ENCODE peak calls at places on chromosome 14, in seven cellular contexts. D is GM13977, T is T-cell, N is activated T-cell treated with anti-CD3 and anti-CD28 coated beads for 24 hours, Y is pancreas, Z is HCEC 1CT, M is epithelial cell of esophagus. J is an unnamed sample.
A peak's percentile ranks its signal among the peaks of the same experiment; 100 is the strongest.

GRCh38 chr14:65179918-65180724 is 77.8 kb upstream of the MAX start:
- DNase-seq in D (peak; percentile 72), T (no peak), N (peak; percentile 32), Y (peak; percentile 88), Z (peak; percentile 91), M (peak; percentile 96), J (peak; percentile 94)

GRCh38 chr14:103436533-103436932 is 51.3 kb downstream of the MARK3 start:
- DNase-seq in D (no peak), T (no peak), N (no peak), Y (no peak), Z (peak; percentile 59), M (peak; percentile 53), J (peak; percentile 64)

GRCh38 chr14:77097006-77097688 is 911 bp upstream of the CIPC start:
- DNase-seq in D (peak; percentile 24), T (no peak), N (peak; percentile 1), Y (no peak), Z (peak; percentile 35), M (peak; percentile 34), J (no peak)

GRCh38 chr14:104546591-104547309 is 32.8 kb upstream of the C14orf180 start:
- DNase-seq in D (no peak), T (no peak), N (no peak), Y (no peak), Z (no peak), M (no peak), J (no peak)

GRCh38 chr14:104316121-104316722 is 177.8 kb downstream of the KIF26A start:
- DNase-seq in D (no peak), T (no peak), N (no peak), Y (no peak), Z (no peak), M (no peak), J (no peak)

GRCh38 chr14:20886091-20886490 is 5.1 kb upstream of the RNASE3 start:
- DNase-seq in D (no peak), T (no peak), N (no peak), Y (no peak), Z (no peak), M (no peak), J (no peak)

GRCh38 chr14:96303981-96304380 is 48.0 kb downstream of the BDKRB1 start:
- DNase-seq in D (no peak), T (no peak), N (no peak), Y (no peak), Z (no peak), M (no peak), J (peak; percentile 5)

GRCh38 chr14:95291859-95292542 is 27.7 kb downstream of the CLMN start:
- DNase-seq in D (no peak), T (no peak), N (no peak), Y (peak; percentile 75), Z (peak; percentile 46), M (peak; percentile 87), J (peak; percentile 55)

GRCh38 chr14:70180718-70181117 is 8.0 kb downstream of the SLC8A3 start:
- DNase-seq in D (no peak), T (no peak), N (no peak), Y (no peak), Z (no peak), M (no peak), J (no peak)

GRCh38 chr14:93954900-93955891 is 21.2 kb downstream of the ASB2 start:
- DNase-seq in D (peak; percentile 60), T (peak; percentile 40), N (no peak), Y (no peak), Z (no peak), M (no peak), J (no peak)

GRCh38 chr14:89810101-89810500 is 144.4 kb downstream of the EFCAB11 start:
- DNase-seq in D (no peak), T (no peak), N (no peak), Y (no peak), Z (no peak), M (no peak), J (peak; percentile 56)

GRCh38 chr14:76924363-76925151 is 98.3 kb downstream of the LRRC74A start:
- DNase-seq in D (no peak), T (no peak), N (no peak), Y (no peak), Z (no peak), M (no peak), J (no peak)

GRCh38 chr14:94407906-94408305 is 19.5 kb upstream of the SERPINA1 start:
- DNase-seq in D (no peak), T (no peak), N (no peak), Y (no peak), Z (no peak), M (no peak), J (peak; percentile 54)

GRCh38 chr14:88821378-88821777 is 3.1 kb upstream of the TTC8 start:
- DNase-seq in D (no peak), T (no peak), N (no peak), Y (no peak), Z (no peak), M (no peak), J (no peak)

GRCh38 chr14:74988131-74988530 is 14.6 kb upstream of the EIF2B2 start:
- DNase-seq in D (no peak), T (no peak), N (no peak), Y (no peak), Z (peak; percentile 52), M (peak; percentile 86), J (peak; percentile 68)

GRCh38 chr14:81366259-81366658 is 33.9 kb downstream of the STON2 start:
- DNase-seq in D (no peak), T (no peak), N (no peak), Y (no peak), Z (no peak), M (peak; percentile 68), J (peak; percentile 1)

GRCh38 chr14:104195854-104196253 is 57.5 kb downstream of the KIF26A start:
- DNase-seq in D (no peak), T (no peak), N (no peak), Y (no peak), Z (no peak), M (no peak), J (no peak)

GRCh38 chr14:75542585-75543091 is 20.4 kb downstream of the BATF start:
- DNase-seq in D (peak; percentile 84), T (peak; percentile 46), N (peak; percentile 78), Y (no peak), Z (no peak), M (no peak), J (peak; percentile 38)

GRCh38 chr14:59482471-59483331 is 1.5 kb downstream of the L3HYPDH start:
- DNase-seq in D (no peak), T (no peak), N (no peak), Y (peak; percentile 29), Z (peak; percentile 92), M (peak; percentile 93), J (peak; percentile 96)

GRCh38 chr14:77088219-77088618 is 9.8 kb upstream of the CIPC start:
- DNase-seq in D (no peak), T (no peak), N (no peak), Y (peak; percentile 67), Z (no peak), M (peak; percentile 98), J (no peak)

GRCh38 chr14:101889898-101890297 is 74.5 kb upstream of the DYNC1H1 start:
- DNase-seq in D (no peak), T (no peak), N (no peak), Y (no peak), Z (no peak), M (no peak), J (peak; percentile 29)

GRCh38 chr14:69858801-69859200 is 20.4 kb upstream of the SMOC1 start:
- DNase-seq in D (no peak), T (no peak), N (no peak), Y (no peak), Z (no peak), M (no peak), J (no peak)

GRCh38 chr14:100104523-100105300 is 39.5 kb downstream of the EVL start:
- DNase-seq in D (no peak), T (no peak), N (no peak), Y (no peak), Z (no peak), M (no peak), J (peak; percentile 52)

GRCh38 chr14:96583605-96584041 is 81.4 kb downstream of the PAPOLA start:
- DNase-seq in D (no peak), T (no peak), N (no peak), Y (no peak), Z (no peak), M (no peak), J (no peak)

GRCh38 chr14:70000601-70001000 is 121.4 kb downstream of the SMOC1 start:
- DNase-seq in D (no peak), T (no peak), N (no peak), Y (no peak), Z (peak; percentile 77), M (peak; percentile 77), J (peak; percentile 74)

GRCh38 chr14:66070542-66071319 is 415.4 kb upstream of the CCDC196 start:
- DNase-seq in D (peak; percentile 63), T (peak; percentile 61), N (peak; percentile 65), Y (peak; percentile 47), Z (no peak), M (peak; percentile 17), J (peak; percentile 29)

GRCh38 chr14:39988939-39989338 is 556.7 kb upstream of the FBXO33 start:
- DNase-seq in D (no peak), T (no peak), N (no peak), Y (no peak), Z (no peak), M (peak; percentile 62), J (peak; percentile 43)

GRCh38 chr14:95507174-95507573 is 9.3 kb downstream of the SYNE3 start:
- DNase-seq in D (no peak), T (no peak), N (no peak), Y (peak; percentile 64), Z (peak; percentile 95), M (peak; percentile 97), J (peak; percentile 99)